ENCODE peak calls at places on chromosome 18, in six cellular contexts. H, O, F, Y, L and Z are unnamed samples.

GRCh38 chr18:78722959-78723706 is 256.5 kb upstream of the SALL3 start:
- DNase-seq in Y (no peak), H (no peak), L (no peak), O (no peak), F (no peak), Z (no peak)

GRCh38 chr18:55501594-55502345 is 86.2 kb downstream of the TCF4 start:
- DNase-seq in L (no peak), Y (no peak), H (no peak), F (no peak), O (no peak), Z (no peak)

GRCh38 chr18:28125051-28125450 is 51.9 kb downstream of the CDH2 start:
- DNase-seq in H (no peak), L (no peak), Y (no peak), O (no peak), F (no peak), Z (no peak)

GRCh38 chr18:26794210-26795101 is 71.1 kb downstream of the AQP4 start:
- DNase-seq in L (no peak), F (no peak), Y (no peak), H (no peak), O (no peak), Z (no peak)

GRCh38 chr18:8375269-8375668 is 234.0 kb upstream of the RAB12 start:
- DNase-seq in H (no peak), O (no peak), Y (no peak), L (no peak), F (no peak), Z (no peak)

GRCh38 chr18:24633121-24633520 is 172.7 kb downstream of the HRH4 start:
- DNase-seq in O (no peak), Y (no peak), H (no peak), F (no peak), L (peak), Z (peak)

GRCh38 chr18:79519751-79520472 is 124.2 kb downstream of the NFATC1 start:
- DNase-seq in F (no peak), H (peak), Y (no peak), O (peak), L (no peak), Z (no peak)

GRCh38 chr18:79026491-79026890 is 42.7 kb upstream of the ATP9B start:
- DNase-seq in O (no peak), H (no peak), Y (no peak), L (no peak), F (no peak), Z (no peak)

GRCh38 chr18:58813821-58814220 is 50.9 kb upstream of the ZNF532 start:
- DNase-seq in H (no peak), F (no peak), L (no peak), Y (no peak), O (no peak), Z (no peak)

GRCh38 chr18:48442761-48443160 is 33.6 kb upstream of the ZBTB7C start:
- DNase-seq in H (no peak), F (no peak), Y (no peak), L (peak), O (no peak), Z (no peak)

GRCh38 chr18:27414691-27415090 is 229.6 kb upstream of the CHST9 start:
- DNase-seq in Y (no peak), H (no peak), F (no peak), L (no peak), O (no peak), Z (no peak)

GRCh38 chr18:13547347-13547746 is 179.0 kb downstream of the FAM210A start:
- DNase-seq in Y (no peak), L (no peak), H (no peak), O (no peak), F (no peak), Z (no peak)

GRCh38 chr18:1659190-1659589 is 754.5 kb downstream of the ADCYAP1 start:
- DNase-seq in Y (no peak), L (no peak), F (no peak), H (no peak), O (no peak), Z (no peak)

GRCh38 chr18:10381516-10381915 is 72.9 kb upstream of the APCDD1 start:
- DNase-seq in H (no peak), O (no peak), L (no peak), F (no peak), Y (no peak), Z (no peak)

GRCh38 chr18:55549474-55550104 is 38.4 kb downstream of the TCF4 start:
- DNase-seq in H (no peak), F (no peak), L (no peak), O (no peak), Y (no peak), Z (no peak)

GRCh38 chr18:63342206-63342605 is 22.6 kb upstream of the BCL2 start:
- DNase-seq in Y (no peak), O (no peak), F (no peak), H (no peak), L (no peak), Z (no peak)

GRCh38 chr18:26741041-26741440 is 124.5 kb downstream of the AQP4 start:
- DNase-seq in L (no peak), O (no peak), Y (no peak), F (no peak), H (no peak), Z (peak)

GRCh38 chr18:42051411-42051810 is 96.4 kb downstream of the PIK3C3 start:
- DNase-seq in H (no peak), L (no peak), Y (no peak), F (no peak), O (no peak), Z (no peak)

GRCh38 chr18:29234751-29235150 is 1057.8 kb upstream of the CDH2 start:
- DNase-seq in Y (no peak), H (no peak), O (no peak), L (no peak), F (no peak), Z (no peak)

GRCh38 chr18:35852786-35853185 is 119.7 kb upstream of the RMP24 start:
- DNase-seq in F (no peak), L (no peak), H (no peak), O (no peak), Y (peak), Z (no peak)

GRCh38 chr18:26804474-26804873 is 61.0 kb downstream of the AQP4 start:
- DNase-seq in O (no peak), H (no peak), L (no peak), F (no peak), Y (no peak), Z (no peak)

GRCh38 chr18:52869942-52870907 is 530.2 kb downstream of the DCC start:
- DNase-seq in H (no peak), Y (no peak), O (no peak), F (no peak), L (no peak), Z (no peak)

GRCh38 chr18:35506024-35506712 is 8.4 kb upstream of the INO80C start:
- DNase-seq in O (no peak), H (no peak), Y (no peak), F (no peak), L (no peak), Z (no peak)